ENCODE peak calls at places on chromosomes 7 and 10, in ten cellular contexts. G is uterus; R is lung; O is H7; S is lower lobe of right lung; M is IMR-90; V is CD8-positive, alpha-beta memory T cell; A is Panc1; U is mammary epithelial cell; N is CD4-positive, alpha-beta memory T cell. Y is an unnamed sample. For H3K36me3, the result is how much of the 10 kb centered on the place peaks cover.

GRCh38 chr10:119406888-119407777 is 135.4 kb downstream of the RGS10 start:
- DNase-seq in G (no peak), R (no peak), O (no peak), S (no peak), M (no peak), V (no peak), A (no peak), U (no peak), N (no peak), Y (no peak)

GRCh38 chr10:99658622-99659030 is 683 bp upstream of the ENTPD7 start:
- DNase-seq in G (peak), R (peak), O (peak), S (peak), M (peak), V (no peak), A (no peak), U (peak), N (no peak), Y (peak)

GRCh38 chr7:157502701-157503111 is 165.9 kb downstream of the DNAJB6 start:
- DNase-seq in G (no peak), R (no peak), O (peak), S (no peak), M (no peak), V (peak), A (no peak), U (no peak), N (peak), Y (no peak)

GRCh38 chr7:30562498-30562897 is 32.2 kb upstream of the GARS1 start:
- DNase-seq in G (no peak), R (no peak), O (no peak), S (no peak), M (peak), V (no peak), A (no peak), U (no peak), N (no peak), Y (no peak)

GRCh38 chr10:131440405-131441360 is 129.2 kb upstream of the TCERG1L start:
- DNase-seq in G (no peak), R (no peak), O (no peak), S (no peak), M (no peak), V (no peak), A (no peak), U (no peak), N (no peak), Y (no peak)

GRCh38 chr7:44977956-44978355 is 859 bp downstream of the MYO1G start:
- DNase-seq in G (no peak), R (no peak), O (no peak), S (no peak), M (no peak), V (no peak), A (no peak), U (no peak), N (no peak), Y (no peak)

GRCh38 chr7:135334830-135335543 is 101.3 kb downstream of the STRA8 start:
- DNase-seq in G (no peak), R (no peak), O (no peak), S (no peak), M (no peak), V (no peak), A (no peak), U (no peak), N (no peak), Y (no peak)

GRCh38 chr7:23470290-23471089 is at the start of gene IGF2BP3:
- DNase-seq in G (no peak), R (no peak), O (peak), S (no peak), M (peak), V (peak), A (peak), U (peak), N (no peak), Y (peak)

GRCh38 chr7:98420966-98421612 is 20.2 kb upstream of the BAIAP2L1 start:
- DNase-seq in G (no peak), R (peak), O (peak), S (peak), M (no peak), V (peak), A (peak), U (peak), N (peak), Y (peak)

GRCh38 chr7:117401293-117402002 is 25.8 kb downstream of the ASZ1 start:
- DNase-seq in G (no peak), R (no peak), O (no peak), S (no peak), M (peak), V (no peak), A (no peak), U (peak), N (no peak), Y (no peak)

GRCh38 chr10:103885617-103886016 is 30.2 kb upstream of the SH3PXD2A start:
- DNase-seq in G (no peak), R (no peak), O (no peak), S (no peak), M (peak), V (no peak), A (no peak), U (no peak), N (no peak), Y (no peak)

GRCh38 chr7:110875346-110875745 is 215.6 kb upstream of the LRRN3 start:
- DNase-seq in G (no peak), R (no peak), O (no peak), S (no peak), M (no peak), V (no peak), A (no peak), U (no peak), N (no peak), Y (no peak)

GRCh38 chr7:18489624-18490023 is 5.9 kb upstream of the HDAC9 start:
- DNase-seq in G (no peak), R (no peak), O (no peak), S (no peak), M (no peak), V (no peak), A (no peak), U (no peak), N (no peak), Y (no peak)

GRCh38 chr7:33251261-33251660 is 121.9 kb downstream of the BBS9 start:
- DNase-seq in G (no peak), R (no peak), O (no peak), S (no peak), M (peak), V (no peak), A (no peak), U (no peak), N (no peak), Y (no peak)

GRCh38 chr7:150860978-150861295 is 8.6 kb downstream of the AOC1 start:
- DNase-seq in G (no peak), R (peak), O (peak), S (no peak), M (no peak), V (no peak), A (no peak), U (no peak), N (no peak), Y (no peak)

GRCh38 chr7:102444961-102445673 is 11.7 kb downstream of the ORAI2 start:
- DNase-seq in G (no peak), R (no peak), O (peak), S (no peak), M (no peak), V (no peak), A (no peak), U (no peak), N (no peak), Y (no peak)

GRCh38 chr10:132354356-132355094 is 22.5 kb downstream of the LRRC27 start:
- DNase-seq in G (no peak), R (no peak), O (peak), S (no peak), M (no peak), V (no peak), A (no peak), U (no peak), N (no peak), Y (no peak)

GRCh38 chr10:59301067-59301674 is 61.2 kb downstream of the FAM13C start:
- DNase-seq in G (no peak), R (no peak), O (no peak), S (no peak), M (no peak), V (no peak), A (no peak), U (no peak), N (no peak), Y (no peak)

GRCh38 chr7:6607651-6608051 is 7.8 kb upstream of the ZNF853 start:
- DNase-seq in G (no peak), R (no peak), O (peak), S (no peak), M (no peak), V (no peak), A (no peak), U (no peak), N (no peak), Y (no peak)

GRCh38 chr7:6606866-6607583 is 8.4 kb upstream of the ZNF853 start:
- DNase-seq in G (no peak), R (no peak), O (peak), S (no peak), M (no peak), V (no peak), A (no peak), U (no peak), N (no peak), Y (no peak)

GRCh38 chr7:6608081-6608480 is 7.3 kb upstream of the ZNF853 start:
- DNase-seq in G (no peak), R (no peak), O (peak), S (no peak), M (no peak), V (no peak), A (no peak), U (no peak), N (no peak), Y (no peak)

GRCh38 chr7:6608794-6609193 is 6.6 kb upstream of the ZNF853 start:
- DNase-seq in G (no peak), R (no peak), O (peak), S (no peak), M (no peak), V (no peak), A (no peak), U (no peak), N (no peak), Y (no peak)

GRCh38 chr7:6604458-6604857 is 11.0 kb upstream of the ZNF853 start:
- DNase-seq in G (no peak), R (no peak), O (no peak), S (no peak), M (no peak), V (no peak), A (no peak), U (no peak), N (no peak), Y (no peak)
- H3K36me3 ChIP-seq in G (under half), R (under half), O (under half), S (half or more), M (under half), V (under half), A (under half), U (under half), N (under half), Y (under half)

DNA sequence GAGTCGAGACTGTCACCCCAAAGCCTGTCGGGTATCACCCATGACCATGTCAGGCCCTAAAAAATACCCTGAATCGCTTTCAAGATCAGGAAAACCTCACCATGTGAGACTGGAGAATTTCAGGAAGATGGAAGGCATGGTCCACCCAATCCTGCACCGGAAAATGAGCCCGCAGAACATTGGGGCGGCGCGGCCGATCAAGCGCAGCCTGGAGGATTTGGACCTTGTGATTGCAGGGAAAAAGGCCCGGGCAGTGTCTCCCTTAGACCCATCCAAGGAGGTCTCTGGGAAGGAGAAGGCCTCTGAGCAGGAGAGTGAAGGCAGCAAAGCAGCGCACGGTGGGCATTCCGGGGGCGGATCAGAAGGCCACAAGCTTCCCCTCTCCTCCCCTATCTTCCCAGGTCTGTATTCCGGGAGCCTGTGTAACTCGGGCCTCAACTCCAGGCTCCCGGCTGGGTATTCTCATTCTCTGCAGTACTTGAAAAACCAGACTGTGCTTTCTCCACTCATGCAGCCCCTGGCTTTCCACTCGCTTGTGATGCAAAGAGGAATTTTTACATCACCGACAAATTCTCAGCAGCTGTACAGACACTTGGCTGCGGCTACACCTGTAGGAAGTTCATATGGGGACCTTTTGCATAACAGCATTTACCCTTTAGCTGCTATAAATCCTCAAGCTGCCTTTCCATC is 176.2 kb downstream of the RTKN2 start:
- DNase-seq in G (no peak), R (no peak), O (no peak), S (no peak), M (no peak), V (no peak), A (no peak), U (no peak), N (no peak), Y (no peak)
- H3K36me3 ChIP-seq in G (under half), R (under half), O (under half), S (under half), M (half or more), V (under half), A (under half), U (under half), N (under half), Y (under half)

GRCh38 chr7:158760445-158760764 is 55.8 kb upstream of the NCAPG2 start:
- DNase-seq in G (no peak), R (no peak), O (no peak), S (no peak), M (no peak), V (no peak), A (no peak), U (no peak), N (no peak), Y (no peak)

GRCh38 chr7:158759749-158760444 is 55.3 kb upstream of the NCAPG2 start:
- DNase-seq in G (no peak), R (peak), O (no peak), S (no peak), M (no peak), V (no peak), A (no peak), U (no peak), N (no peak), Y (no peak)

GRCh38 chr7:158760936-158761335 is 56.3 kb upstream of the NCAPG2 start:
- DNase-seq in G (no peak), R (no peak), O (peak), S (no peak), M (no peak), V (peak), A (no peak), U (no peak), N (peak), Y (no peak)

GRCh38 chr7:158763454-158764033 is 58.9 kb upstream of the NCAPG2 start:
- DNase-seq in G (no peak), R (no peak), O (no peak), S (no peak), M (no peak), V (no peak), A (no peak), U (no peak), N (no peak), Y (no peak)

DNA sequence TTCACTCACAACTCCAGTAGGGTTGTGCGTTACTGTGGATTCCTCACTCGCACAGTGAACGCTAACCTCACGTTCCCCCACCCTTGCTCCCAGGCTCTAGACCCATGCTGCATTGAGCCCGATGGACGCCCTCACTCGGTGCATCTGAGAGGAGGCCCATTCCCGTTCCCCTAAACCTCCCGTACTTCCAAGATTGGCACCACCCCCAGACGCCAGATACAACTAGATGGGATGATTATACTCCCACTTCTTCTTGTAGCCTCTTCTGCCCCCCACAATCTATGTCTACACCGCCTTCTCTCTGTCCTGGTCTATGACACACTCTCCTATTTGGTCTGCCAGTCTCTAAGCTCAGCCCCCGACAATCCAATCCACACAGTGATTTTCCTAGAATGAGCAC is 57.3 kb upstream of the NCAPG2 start:
- DNase-seq in G (no peak), R (no peak), O (no peak), S (no peak), M (no peak), V (no peak), A (no peak), U (no peak), N (no peak), Y (no peak)
- H3K36me3 ChIP-seq in G (under half), R (under half), O (under half), S (half or more), M (under half), V (half or more), A (under half), U (under half), N (half or more), Y (half or more)

GRCh38 chr7:7102906-7103305 is 79.4 kb upstream of the C1GALT1 start:
- DNase-seq in G (no peak), R (no peak), O (no peak), S (no peak), M (no peak), V (no peak), A (no peak), U (no peak), N (peak), Y (no peak)

GRCh38 chr7:7099584-7100014 is 82.7 kb upstream of the C1GALT1 start:
- DNase-seq in G (peak), R (peak), O (peak), S (peak), M (peak), V (no peak), A (peak), U (peak), N (no peak), Y (peak)

GRCh38 chr7:7100432-7100849 is 81.9 kb upstream of the C1GALT1 start:
- DNase-seq in G (no peak), R (no peak), O (peak), S (no peak), M (no peak), V (no peak), A (no peak), U (peak), N (no peak), Y (no peak)

GRCh38 chr7:7103343-7104313 is 78.7 kb upstream of the C1GALT1 start:
- DNase-seq in G (no peak), R (no peak), O (peak), S (no peak), M (peak), V (peak), A (peak), U (peak), N (peak), Y (peak)

GRCh38 chr7:7098280-7098818 is 84.0 kb upstream of the C1GALT1 start:
- DNase-seq in G (no peak), R (no peak), O (no peak), S (no peak), M (no peak), V (no peak), A (no peak), U (no peak), N (no peak), Y (no peak)
- H3K36me3 ChIP-seq in G (under half), R (under half), O (under half), S (under half), M (under half), V (under half), A (under half), U (under half), N (under half), Y (under half)

Y was measured in HCT116.